ENCODE peak calls at places on chromosomes 11 and 22, in six cellular contexts. S, P, Y, N, L and G are unnamed samples.
A peak's percentile ranks its signal among the peaks of the same experiment; 100 is the strongest.

GRCh38 chr22:44685384-44686056 is 16.5 kb upstream of the PRR5 start:
- DNase-seq in Y (peak; percentile 35), L (peak; percentile 84), S (peak; percentile 89), P (peak; percentile 72), N (peak; percentile 15), G (peak; percentile 45)

GRCh38 chr11:2402890-2403645 is 2.5 kb downstream of the TSSC4 start:
- DNase-seq in S (no peak), N (no peak), Y (no peak), P (no peak), L (no peak), G (no peak)

GRCh38 chr22:49738006-49738405 is 89.7 kb downstream of the BRD1 start:
- DNase-seq in P (no peak), N (no peak), S (no peak), Y (no peak), L (no peak), G (no peak)

GRCh38 chr22:48333816-48334735 is 1493.6 kb downstream of the BRD1 start:
- DNase-seq in Y (no peak), N (no peak), L (no peak), S (no peak), P (no peak), G (no peak)

GRCh38 chr11:131311746-131312145 is 58.7 kb upstream of the NTM start:
- DNase-seq in S (no peak), N (no peak), P (no peak), Y (no peak), L (no peak), G (no peak)

GRCh38 chr11:46238967-46239800 is 38.3 kb upstream of the CREB3L1 start:
- DNase-seq in L (peak; percentile 91), P (peak; percentile 93), Y (peak; percentile 62), N (peak; percentile 72), S (peak; percentile 92), G (peak; percentile 86)

GRCh38 chr11:121630041-121630440 is 177.3 kb upstream of the SORL1-AS1 start:
- DNase-seq in P (no peak), L (no peak), N (no peak), Y (no peak), S (peak; percentile 88), G (peak; percentile 88)

GRCh38 chr11:95076416-95076815 is 9.7 kb downstream of the SRSF8 start:
- DNase-seq in N (peak; percentile 30), P (no peak), L (peak; percentile 40), Y (no peak), S (peak; percentile 35), G (peak; percentile 66)

GRCh38 chr11:132125855-132126841 is 755.7 kb downstream of the NTM start:
- DNase-seq in L (no peak), P (peak; percentile 87), Y (no peak), S (peak; percentile 74), N (peak; percentile 54), G (peak; percentile 11)

GRCh38 chr22:47678667-47679287 is 916.3 kb downstream of the TBC1D22A start:
- DNase-seq in Y (no peak), P (peak; percentile 1), S (no peak), L (no peak), N (peak; percentile 34), G (no peak)

GRCh38 chr11:117986981-117987495 is 844 bp downstream of the IL10RA start:
- DNase-seq in Y (no peak), S (peak; percentile 23), P (no peak), N (peak; percentile 98), L (no peak), G (peak; percentile 25)

GRCh38 chr11:22044126-22044525 is 148.8 kb upstream of the ANO5 start:
- DNase-seq in P (no peak), N (no peak), L (peak; percentile 7), Y (no peak), S (no peak), G (no peak)

GRCh38 chr11:12685229-12685628 is 11.0 kb downstream of the TEAD1 start:
- DNase-seq in P (no peak), S (peak; percentile 32), L (no peak), Y (no peak), N (no peak), G (peak; percentile 57)

GRCh38 chr11:3944198-3944597 is 88.7 kb downstream of the STIM1 start:
- DNase-seq in S (peak; percentile 74), Y (no peak), L (no peak), N (no peak), P (no peak), G (no peak)

GRCh38 chr11:1878134-1879031 is 13.3 kb downstream of the PRR33 start:
- DNase-seq in L (peak; percentile 66), Y (no peak), S (no peak), P (no peak), N (no peak), G (no peak)

GRCh38 chr11:63536669-63537292 is at the start of gene PLAAT4:
- DNase-seq in N (peak; percentile 73), Y (no peak), P (no peak), L (peak; percentile 50), S (peak; percentile 62), G (peak; percentile 41)

GRCh38 chr22:38025514-38025913 is 31.7 kb upstream of the PICK1 start:
- DNase-seq in L (no peak), S (no peak), N (no peak), Y (no peak), P (no peak), G (no peak)
- TF ChIP-seq EZH2phosphoT487 in L (no peak), S (no peak), N (no peak), Y (no peak), P (no peak), G (no peak)

GRCh38 chr11:71228961-71229360 is 23.4 kb downstream of the SHANK2 start:
- DNase-seq in N (no peak), P (no peak), L (no peak), S (no peak), Y (no peak), G (no peak)

GRCh38 chr11:71235719-71236118 is 16.7 kb downstream of the SHANK2 start:
- DNase-seq in L (no peak), N (no peak), S (no peak), P (no peak), Y (no peak), G (no peak)

GRCh38 chr11:71236836-71237475 is 15.4 kb downstream of the SHANK2 start:
- DNase-seq in P (no peak), S (no peak), L (no peak), Y (no peak), N (no peak), G (no peak)

GRCh38 chr11:71227058-71227659 is 25.2 kb downstream of the SHANK2 start:
- DNase-seq in L (no peak), P (no peak), S (no peak), N (no peak), Y (no peak), G (no peak)

DNA sequence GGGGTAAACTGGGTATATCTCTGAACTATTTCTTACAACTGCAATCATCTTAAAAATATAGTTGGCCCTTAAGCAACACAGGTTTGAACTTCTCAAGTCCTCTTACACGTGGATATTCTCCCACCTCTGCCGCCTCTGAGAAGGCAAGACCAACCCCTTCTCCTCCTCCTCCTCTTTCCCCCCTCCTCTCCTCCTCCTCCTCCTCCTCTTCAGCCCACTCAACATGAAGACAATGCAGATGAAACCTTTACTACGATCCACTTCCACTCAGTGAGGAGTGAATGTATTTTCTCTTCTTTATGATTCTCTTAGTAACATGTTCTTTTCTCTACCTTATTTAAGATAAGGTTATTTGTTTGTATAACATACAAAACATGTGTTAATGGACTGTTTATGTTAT is 20.0 kb downstream of the SHANK2 start:
- DNase-seq in S (no peak), P (no peak), Y (no peak), N (no peak), L (no peak), G (no peak)
- H3K4me1 ChIP-seq in S (no peaks in the 10 kb centered on the region), P (peaks cover 16% of the 10 kb centered on the region), Y (no peaks in the 10 kb centered on the region), N (no peaks in the 10 kb centered on the region), L (no peaks in the 10 kb centered on the region), G (no peaks in the 10 kb centered on the region)

DNA sequence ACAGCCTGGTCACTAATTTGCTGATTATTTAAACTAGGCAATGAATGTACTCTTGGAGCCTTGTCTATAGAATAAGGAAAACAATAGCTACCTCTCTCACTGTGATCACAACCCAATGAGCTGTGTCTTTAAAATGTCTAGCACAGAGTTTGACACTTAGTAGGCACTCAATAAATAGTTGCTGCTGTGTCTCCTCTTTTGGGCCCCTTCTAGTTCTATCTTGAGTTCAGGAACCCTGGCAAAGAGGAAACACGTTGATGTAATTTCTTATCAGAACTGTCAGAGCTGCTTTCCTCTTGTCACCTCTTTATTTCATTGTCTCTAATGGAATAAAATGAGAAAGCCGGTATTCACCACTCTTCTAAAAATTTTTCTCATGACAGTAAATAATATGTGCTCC is 174.7 kb upstream of the BDNF start:
- DNase-seq in S (no peak), P (no peak), N (no peak), Y (no peak), L (no peak), G (no peak)
- H3K27ac ChIP-seq in S (no peak overlapping the region), P (no peak overlapping the region), N (no peak overlapping the region), Y (peak overlapping the region; percentile 68), L (no peak overlapping the region), G (no peak overlapping the region)

GRCh38 chr11:8262552-8263108 is 1.0 kb downstream of the LMO1 start:
- DNase-seq in L (peak; percentile 66), S (peak; percentile 86), N (peak; percentile 12), P (peak; percentile 83), Y (no peak), G (peak; percentile 32)
- TF ChIP-seq EZH2phosphoT487 in L (no peak), S (no peak), N (no peak), P (no peak), Y (no peak), G (no peak)

DNA sequence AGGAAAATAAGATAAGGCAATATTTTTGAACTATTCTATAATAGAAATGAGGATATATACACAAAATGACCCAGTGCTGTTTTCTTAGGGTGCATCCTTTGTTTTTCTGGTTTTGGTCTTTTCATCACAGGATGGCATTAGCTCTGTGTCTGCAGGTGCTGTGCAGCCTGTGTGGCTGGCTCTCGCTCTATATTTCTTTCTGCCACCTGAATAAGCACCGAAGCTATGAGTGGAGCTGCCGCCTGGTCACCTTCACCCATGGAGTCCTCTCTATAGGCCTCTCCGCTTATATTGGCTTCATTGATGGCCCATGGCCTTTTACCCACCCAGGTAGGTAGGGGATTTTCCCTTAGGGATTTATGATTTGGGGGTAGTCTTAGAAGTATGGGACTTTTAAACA is 2.2 kb downstream of the TLCD5 start:
- DNase-seq in L (no peak), N (no peak), S (no peak), P (no peak), Y (no peak), G (no peak)
- H3K4me1 ChIP-seq in L (peaks cover 32% of the 10 kb centered on the region), N (peaks cover 21% of the 10 kb centered on the region), S (peaks cover 34% of the 10 kb centered on the region), P (peaks cover 7% of the 10 kb centered on the region), Y (peaks cover 27% of the 10 kb centered on the region), G (peaks cover 42% of the 10 kb centered on the region)

GRCh38 chr22:35480143-35480542 is 60.5 kb upstream of the RASD2 start:
- DNase-seq in S (peak; percentile 71), Y (no peak), N (no peak), L (no peak), P (no peak), G (peak; percentile 9)
- H3K27ac ChIP-seq in S (peak overlapping the region; percentile 30), Y (no peak overlapping the region), N (no peak overlapping the region), L (peak overlapping the region; percentile 66), P (no peak overlapping the region), G (peak overlapping the region; percentile 18)

GRCh38 chr11:101974255-101974654 is 57.9 kb upstream of the ANGPTL5 start:
- DNase-seq in L (no peak), P (no peak), Y (no peak), N (no peak), S (peak; percentile 42), G (peak; percentile 52)
- TF ChIP-seq EZH2phosphoT487 in L (no peak), P (no peak), Y (no peak), N (no peak), S (no peak), G (no peak)